ENCODE peak calls at places on chromosomes 11 and 22, in eight cellular contexts. U is lung, S is heart left ventricle, W is fibroblast of pulmonary artery, O is heart right ventricle, Z is lower leg skin, A is MM.1S, L is BJ. M is an unnamed sample.

GRCh38 chr22:48477031-48477721 is 1350.5 kb downstream of the BRD1 start:
- DNase-seq in L (no peak), W (no peak), Z (no peak), U (no peak), S (peak), O (peak), A (no peak), M (no peak)

GRCh38 chr11:72483412-72484186 is 49.3 kb upstream of the CLPB start:
- DNase-seq in U (no peak), O (peak), L (no peak), W (peak), A (peak), S (no peak), Z (peak), M (peak)

GRCh38 chr11:75773595-75774353 is 5.2 kb downstream of the DGAT2 start:
- DNase-seq in Z (no peak), L (no peak), S (no peak), O (no peak), A (peak), W (no peak), U (no peak), M (peak)

GRCh38 chr11:65189191-65189590 is 7.5 kb downstream of the CAPN1 start:
- DNase-seq in U (no peak), W (no peak), O (no peak), L (no peak), S (no peak), A (no peak), Z (no peak), M (no peak)

GRCh38 chr22:47858773-47859306 is 1096.4 kb downstream of the TBC1D22A start:
- DNase-seq in U (no peak), L (no peak), W (no peak), Z (no peak), S (no peak), O (no peak), A (no peak), M (no peak)

GRCh38 chr11:69928124-69928523 is 108.9 kb upstream of the FGF3 start:
- DNase-seq in U (no peak), W (no peak), O (no peak), A (no peak), Z (no peak), L (no peak), S (peak), M (no peak)

GRCh38 chr11:124776865-124777645 is 15.0 kb upstream of the ESAM start:
- DNase-seq in L (no peak), S (no peak), A (no peak), U (no peak), Z (no peak), W (no peak), O (no peak), M (no peak)

GRCh38 chr11:93288767-93289166 is 41.8 kb upstream of the DEUP1 start:
- DNase-seq in U (no peak), O (no peak), Z (no peak), A (no peak), S (no peak), W (no peak), L (no peak), M (peak)

GRCh38 chr22:19126874-19127273 is 4.2 kb upstream of the TSSK2 start:
- DNase-seq in A (no peak), U (no peak), Z (no peak), W (no peak), S (no peak), O (no peak), L (no peak), M (no peak)

GRCh38 chr22:39241632-39242388 is 3.0 kb downstream of the PDGFB start:
- DNase-seq in O (no peak), S (peak), Z (no peak), U (no peak), A (no peak), W (no peak), L (no peak), M (no peak)

GRCh38 chr11:22192642-22193347 is at the start of gene ANO5:
- DNase-seq in O (peak), U (peak), W (peak), A (peak), Z (peak), L (no peak), S (peak), M (peak)

GRCh38 chr11:70906101-70906500 is 346.3 kb downstream of the SHANK2 start:
- DNase-seq in U (no peak), W (no peak), Z (no peak), A (no peak), O (no peak), L (no peak), S (no peak), M (no peak)

GRCh38 chr11:102882389-102883024 is 7.7 kb upstream of the MMP12 start:
- DNase-seq in Z (no peak), U (no peak), S (no peak), A (no peak), W (peak), O (no peak), L (no peak), M (peak)

GRCh38 chr11:118552341-118552740 is 13.4 kb downstream of the IFT46 start:
- DNase-seq in Z (no peak), L (no peak), U (no peak), A (no peak), O (no peak), S (no peak), W (no peak), M (no peak)
- H3K4me3 ChIP-seq in Z (no peak), L (no peak), U (no peak), A (no peak), O (no peak), S (no peak), W (no peak), M (no peak)

GRCh38 chr11:32231909-32232493 is 141.1 kb downstream of the RCN1 start:
- DNase-seq in W (peak), Z (no peak), A (peak), O (no peak), L (no peak), S (no peak), U (no peak), M (peak)
- TF ChIP-seq CTCF in W (peak), Z (no peak), A (peak), O (no peak), L (peak), S (peak), U (no peak), M (peak)

DNA sequence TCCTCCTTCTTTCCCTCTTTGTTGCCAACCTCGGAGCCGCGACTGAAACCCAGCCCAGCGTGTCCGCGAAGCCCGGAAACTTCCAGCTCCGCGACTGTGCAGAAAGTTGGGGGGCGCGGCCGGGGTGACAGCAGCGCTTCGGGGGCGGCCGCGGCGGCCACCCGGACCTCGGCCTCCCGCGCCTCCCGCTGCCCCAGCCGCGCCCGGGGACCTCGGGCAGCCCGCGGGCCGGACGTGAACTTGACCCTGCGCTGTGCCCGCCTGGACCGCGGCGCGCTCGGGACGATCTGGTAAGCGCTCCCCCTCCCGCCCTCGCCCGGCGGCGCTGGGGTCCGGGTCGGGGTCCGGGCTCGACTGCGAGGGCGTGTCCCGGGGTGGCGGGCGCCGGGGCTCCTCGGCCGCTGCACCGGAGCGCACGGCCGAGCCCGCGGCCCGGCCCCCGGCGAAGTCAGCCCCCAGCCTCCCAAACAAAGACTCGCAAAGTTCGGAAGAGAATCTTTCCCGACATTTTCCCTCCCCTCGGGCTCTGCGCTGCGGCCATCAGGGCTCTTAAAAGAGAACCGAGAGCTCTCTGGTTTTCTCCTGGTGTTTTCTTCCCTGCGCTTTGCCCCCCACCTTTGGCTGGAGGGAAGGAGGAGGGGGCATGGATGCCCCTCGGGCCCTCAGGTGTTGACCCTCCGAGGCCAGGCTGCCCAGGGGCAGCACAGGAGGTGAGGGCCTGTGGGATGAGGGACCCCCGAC is 67.9 kb upstream of the WNT7B start:
- DNase-seq in S (peak), Z (no peak), A (no peak), U (no peak), L (no peak), W (no peak), O (no peak), M (no peak)
- H3K4me3 ChIP-seq in S (peak), Z (peak), A (peak), U (peak), L (peak), W (peak), O (peak), M (peak)

DNA sequence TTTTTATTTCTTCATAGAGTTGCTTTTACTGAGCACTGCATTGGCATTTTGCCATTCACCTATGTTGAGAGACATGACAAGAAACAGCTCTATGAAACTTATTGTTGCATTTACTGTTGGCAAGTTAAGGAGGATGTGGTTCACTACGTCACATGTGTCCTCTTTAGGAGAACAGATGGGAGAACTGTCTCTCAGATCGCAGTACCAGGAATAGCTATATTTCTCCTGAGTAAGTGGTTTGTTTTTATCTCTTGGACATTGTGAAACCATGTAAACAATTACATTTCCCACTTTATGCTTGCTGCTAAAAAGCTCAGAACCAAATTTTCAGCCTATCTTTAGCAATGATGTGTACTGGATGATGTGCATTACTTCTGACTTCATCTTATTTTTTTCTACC is 34.8 kb upstream of the PSMA1 start:
- DNase-seq in A (peak), L (no peak), O (peak), Z (peak), S (no peak), W (peak), U (no peak), M (peak)
- TF ChIP-seq CTCF in A (no peak), L (no peak), O (no peak), Z (no peak), S (no peak), W (no peak), U (no peak), M (no peak)

GRCh38 chr22:28977050-28977449 is 84.6 kb downstream of the C22orf31 start:
- DNase-seq in L (no peak), W (peak), O (no peak), S (no peak), A (no peak), U (no peak), Z (no peak), M (no peak)
- H3K4me3 ChIP-seq in L (no peak), W (peak), O (peak), S (no peak), A (no peak), U (no peak), Z (no peak), M (no peak)